ENCODE peak calls at places on chromosomes 12 and 14, in six cellular contexts. One of them, this sample, is unnamed.

GRCh38 chr12:10018390-10018789 is 8.0 kb downstream of the CLEC12B start:
- DNase-seq in right lobe of liver: no peak
- DNase-seq in body of pancreas: no peak
- DNase-seq in astrocyte of the spinal cord: no peak
- DNase-seq in GM12865: no peak
- DNase-seq in kidney epithelial cell: no peak
- DNase-seq in this sample: no peak

GRCh38 chr12:108955225-108955835 is 65.5 kb downstream of the SVOP start:
- DNase-seq in right lobe of liver: no peak
- DNase-seq in body of pancreas: peak
- DNase-seq in astrocyte of the spinal cord: peak
- DNase-seq in GM12865: no peak
- DNase-seq in kidney epithelial cell: peak
- DNase-seq in this sample: no peak

GRCh38 chr12:53989227-53990113 is 4.5 kb downstream of the HOXC10 start:
- DNase-seq in right lobe of liver: no peak
- DNase-seq in body of pancreas: no peak
- DNase-seq in astrocyte of the spinal cord: peak
- DNase-seq in GM12865: peak
- DNase-seq in kidney epithelial cell: no peak
- DNase-seq in this sample: peak

GRCh38 chr12:124827588-124828184 is 36.0 kb downstream of the SCARB1 start:
- DNase-seq in right lobe of liver: no peak
- DNase-seq in body of pancreas: no peak
- DNase-seq in astrocyte of the spinal cord: no peak
- DNase-seq in GM12865: peak
- DNase-seq in kidney epithelial cell: no peak
- DNase-seq in this sample: no peak

GRCh38 chr12:130424858-130425697 is 87.4 kb downstream of the PIWIL1 start:
- DNase-seq in right lobe of liver: no peak
- DNase-seq in body of pancreas: no peak
- DNase-seq in astrocyte of the spinal cord: no peak
- DNase-seq in GM12865: no peak
- DNase-seq in kidney epithelial cell: no peak
- DNase-seq in this sample: no peak

GRCh38 chr12:4117386-4118016 is 156.1 kb upstream of the CCND2 start:
- DNase-seq in right lobe of liver: no peak
- DNase-seq in body of pancreas: no peak
- DNase-seq in astrocyte of the spinal cord: no peak
- DNase-seq in GM12865: peak
- DNase-seq in kidney epithelial cell: no peak
- DNase-seq in this sample: no peak

GRCh38 chr12:31655208-31655607 is 4.3 kb upstream of the ETFBKMT start:
- DNase-seq in right lobe of liver: no peak
- DNase-seq in body of pancreas: no peak
- DNase-seq in astrocyte of the spinal cord: no peak
- DNase-seq in GM12865: no peak
- DNase-seq in kidney epithelial cell: no peak
- DNase-seq in this sample: no peak

GRCh38 chr14:71566276-71566675 is 366.0 kb upstream of the RGS6 start:
- DNase-seq in right lobe of liver: no peak
- DNase-seq in body of pancreas: no peak
- DNase-seq in astrocyte of the spinal cord: no peak
- DNase-seq in GM12865: peak
- DNase-seq in kidney epithelial cell: no peak
- DNase-seq in this sample: no peak

GRCh38 chr12:99983721-99984258 is 946 bp downstream of the ANKS1B start:
- DNase-seq in right lobe of liver: no peak
- DNase-seq in body of pancreas: no peak
- DNase-seq in astrocyte of the spinal cord: no peak
- DNase-seq in GM12865: no peak
- DNase-seq in kidney epithelial cell: no peak
- DNase-seq in this sample: no peak

GRCh38 chr12:22459872-22460490 is 84.4 kb downstream of the C2CD5 start:
- DNase-seq in right lobe of liver: no peak
- DNase-seq in body of pancreas: no peak
- DNase-seq in astrocyte of the spinal cord: peak
- DNase-seq in GM12865: peak
- DNase-seq in kidney epithelial cell: no peak
- DNase-seq in this sample: peak

GRCh38 chr12:75705749-75706719 is 194.6 kb upstream of the KRR1 start:
- DNase-seq in right lobe of liver: peak
- DNase-seq in body of pancreas: no peak
- DNase-seq in astrocyte of the spinal cord: peak
- DNase-seq in GM12865: no peak
- DNase-seq in kidney epithelial cell: peak
- DNase-seq in this sample: no peak

GRCh38 chr12:48758186-48758585 is 30.7 kb downstream of the ADCY6 start:
- DNase-seq in right lobe of liver: no peak
- DNase-seq in body of pancreas: no peak
- DNase-seq in astrocyte of the spinal cord: no peak
- DNase-seq in GM12865: no peak
- DNase-seq in kidney epithelial cell: no peak
- DNase-seq in this sample: no peak

DNA sequence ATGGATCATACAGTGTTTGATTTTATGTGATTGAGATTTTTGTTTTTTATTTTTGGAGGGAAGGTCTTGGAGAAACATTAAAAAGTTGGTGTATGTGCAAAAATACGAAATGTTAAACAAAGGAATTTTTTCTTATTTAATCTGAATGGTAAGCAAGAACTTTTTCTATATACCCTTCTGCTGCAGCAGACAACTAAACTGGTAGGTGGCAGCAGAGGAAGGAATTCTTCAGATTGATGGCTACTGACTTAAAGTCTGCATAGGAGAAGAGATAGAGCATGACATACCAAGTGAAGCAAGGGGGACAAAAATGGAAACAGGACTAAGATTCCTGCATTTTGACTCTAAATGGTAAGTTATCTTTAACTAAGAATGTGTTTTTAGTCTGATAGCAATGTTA is 42.0 kb upstream of the A2ML1 start:
- DNase-seq in right lobe of liver: no peak
- DNase-seq in body of pancreas: no peak
- DNase-seq in astrocyte of the spinal cord: peak
- DNase-seq in GM12865: peak
- DNase-seq in kidney epithelial cell: no peak
- DNase-seq in this sample: peak
- TF ChIP-seq CTCF in right lobe of liver: no peak
- TF ChIP-seq CTCF in body of pancreas: no peak
- TF ChIP-seq CTCF in astrocyte of the spinal cord: peak
- TF ChIP-seq CTCF in GM12865: peak
- TF ChIP-seq CTCF in kidney epithelial cell: peak
- TF ChIP-seq CTCF in this sample: no peak

GRCh38 chr12:55820679-55821078 is 2.8 kb downstream of the ORMDL2 start:
- DNase-seq in right lobe of liver: no peak
- DNase-seq in body of pancreas: no peak
- DNase-seq in astrocyte of the spinal cord: peak
- DNase-seq in GM12865: no peak
- DNase-seq in kidney epithelial cell: no peak
- DNase-seq in this sample: no peak
- TF ChIP-seq CTCF in right lobe of liver: no peak
- TF ChIP-seq CTCF in body of pancreas: no peak
- TF ChIP-seq CTCF in astrocyte of the spinal cord: peak
- TF ChIP-seq CTCF in GM12865: peak
- TF ChIP-seq CTCF in kidney epithelial cell: peak
- TF ChIP-seq CTCF in this sample: no peak

DNA sequence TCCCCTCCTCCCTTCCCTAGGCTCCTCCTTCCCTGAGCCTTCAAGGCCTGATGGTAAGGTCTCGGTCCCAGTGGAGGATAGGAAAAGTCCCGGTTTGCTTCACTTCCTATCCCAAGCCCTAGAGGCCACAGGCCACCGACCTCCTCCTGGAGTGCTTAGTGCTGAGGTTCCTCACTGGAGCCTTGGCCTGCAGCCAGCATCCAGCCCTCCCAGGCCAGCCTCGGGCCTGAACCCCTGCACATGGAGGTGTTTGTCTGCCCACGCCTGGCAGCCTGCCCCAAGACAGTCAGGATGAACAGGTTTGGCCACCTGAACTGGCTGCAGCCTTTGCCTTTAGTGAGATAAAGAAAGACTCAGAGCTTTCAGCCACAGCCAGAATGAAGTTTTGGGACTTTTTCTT is 15.8 kb upstream of the KRT7 start:
- DNase-seq in right lobe of liver: peak
- DNase-seq in body of pancreas: peak
- DNase-seq in astrocyte of the spinal cord: no peak
- DNase-seq in GM12865: no peak
- DNase-seq in kidney epithelial cell: no peak
- DNase-seq in this sample: peak
- TF ChIP-seq CTCF in right lobe of liver: no peak
- TF ChIP-seq CTCF in body of pancreas: no peak
- TF ChIP-seq CTCF in astrocyte of the spinal cord: no peak
- TF ChIP-seq CTCF in GM12865: no peak
- TF ChIP-seq CTCF in kidney epithelial cell: no peak
- TF ChIP-seq CTCF in this sample: no peak

DNA sequence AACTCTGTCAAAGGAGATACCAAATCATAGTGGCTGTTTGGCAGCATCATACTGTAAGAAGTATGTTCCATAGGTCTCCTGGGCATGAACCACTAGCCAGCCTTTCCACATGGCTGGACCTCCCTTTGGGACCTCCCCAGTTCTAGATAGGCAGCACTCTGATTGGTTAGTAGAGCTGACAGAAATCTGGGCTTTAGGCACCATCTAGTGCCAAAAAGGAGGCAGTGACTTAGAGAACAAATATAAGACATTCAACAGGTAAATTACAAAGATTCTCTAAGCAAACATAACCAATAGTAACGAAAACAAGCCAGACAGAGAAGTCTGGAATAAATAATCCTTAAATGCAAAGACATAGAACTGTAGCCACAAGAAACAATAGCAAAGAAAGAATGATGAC is 148.0 kb upstream of the PDE3A start:
- DNase-seq in right lobe of liver: no peak
- DNase-seq in body of pancreas: no peak
- DNase-seq in astrocyte of the spinal cord: peak
- DNase-seq in GM12865: peak
- DNase-seq in kidney epithelial cell: no peak
- DNase-seq in this sample: peak
- TF ChIP-seq CTCF in right lobe of liver: peak
- TF ChIP-seq CTCF in body of pancreas: no peak
- TF ChIP-seq CTCF in astrocyte of the spinal cord: peak
- TF ChIP-seq CTCF in GM12865: peak
- TF ChIP-seq CTCF in kidney epithelial cell: peak
- TF ChIP-seq CTCF in this sample: no peak

GRCh38 chr14:93002851-93003298 is 79.9 kb downstream of the CHGA start:
- DNase-seq in right lobe of liver: no peak
- DNase-seq in body of pancreas: no peak
- DNase-seq in astrocyte of the spinal cord: no peak
- DNase-seq in GM12865: no peak
- DNase-seq in kidney epithelial cell: no peak
- DNase-seq in this sample: no peak

GRCh38 chr14:93004699-93005082 is 81.7 kb downstream of the CHGA start:
- DNase-seq in right lobe of liver: no peak
- DNase-seq in body of pancreas: no peak
- DNase-seq in astrocyte of the spinal cord: no peak
- DNase-seq in GM12865: no peak
- DNase-seq in kidney epithelial cell: no peak
- DNase-seq in this sample: no peak

GRCh38 chr14:93003945-93004698 is 81.2 kb downstream of the CHGA start:
- DNase-seq in right lobe of liver: no peak
- DNase-seq in body of pancreas: no peak
- DNase-seq in astrocyte of the spinal cord: no peak
- DNase-seq in GM12865: no peak
- DNase-seq in kidney epithelial cell: no peak
- DNase-seq in this sample: no peak

GRCh38 chr14:92998957-92999356 is 76.0 kb downstream of the CHGA start:
- DNase-seq in right lobe of liver: no peak
- DNase-seq in body of pancreas: no peak
- DNase-seq in astrocyte of the spinal cord: no peak
- DNase-seq in GM12865: no peak
- DNase-seq in kidney epithelial cell: no peak
- DNase-seq in this sample: no peak

GRCh38 chr14:93002049-93002448 is 79.1 kb downstream of the CHGA start:
- DNase-seq in right lobe of liver: no peak
- DNase-seq in body of pancreas: no peak
- DNase-seq in astrocyte of the spinal cord: no peak
- DNase-seq in GM12865: no peak
- DNase-seq in kidney epithelial cell: no peak
- DNase-seq in this sample: no peak
- TF ChIP-seq CTCF in right lobe of liver: no peak
- TF ChIP-seq CTCF in body of pancreas: no peak
- TF ChIP-seq CTCF in astrocyte of the spinal cord: no peak
- TF ChIP-seq CTCF in GM12865: no peak
- TF ChIP-seq CTCF in kidney epithelial cell: no peak
- TF ChIP-seq CTCF in this sample: no peak

DNA sequence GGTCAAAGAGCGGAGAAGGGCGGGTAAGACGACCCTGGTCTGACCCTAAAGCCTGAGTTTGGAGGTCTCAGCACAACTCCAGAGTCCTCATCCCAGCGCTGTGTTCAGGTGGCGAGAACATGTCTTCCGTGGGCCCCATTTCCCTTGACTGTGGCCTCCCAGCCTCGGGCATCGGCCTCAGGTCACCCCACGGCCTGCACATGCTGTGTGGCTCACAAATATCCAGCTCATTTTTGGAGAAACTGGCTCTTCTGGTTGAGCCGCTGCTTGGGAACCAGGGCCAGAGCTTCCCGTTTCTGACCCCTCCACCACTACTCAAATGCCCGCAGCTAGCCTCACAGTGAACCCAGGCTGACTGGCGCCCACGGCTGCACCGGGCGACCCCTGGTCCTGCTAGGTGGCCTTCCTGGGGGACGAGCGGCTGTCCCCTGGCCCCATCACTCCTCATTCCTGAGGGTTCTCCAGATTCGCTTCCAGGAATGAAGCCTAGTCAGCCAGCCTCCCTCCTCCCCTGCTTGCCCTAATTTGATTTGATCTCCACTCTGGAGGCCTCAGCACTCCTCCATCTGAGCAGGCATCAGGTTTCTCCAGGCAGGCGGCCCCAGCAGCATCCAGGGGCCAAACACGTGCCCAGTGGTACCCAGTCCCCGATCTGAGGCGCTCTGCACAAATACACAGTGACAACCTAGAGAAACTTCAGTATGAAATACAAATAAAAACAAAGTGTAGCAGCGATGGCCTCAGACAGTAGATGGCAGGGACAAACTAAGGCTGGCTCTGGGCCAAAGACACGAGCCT is 4.7 kb downstream of the P2RX2 start:
- DNase-seq in right lobe of liver: no peak
- DNase-seq in body of pancreas: no peak
- DNase-seq in astrocyte of the spinal cord: no peak
- DNase-seq in GM12865: no peak
- DNase-seq in kidney epithelial cell: no peak
- DNase-seq in this sample: peak
- TF ChIP-seq CTCF in right lobe of liver: no peak
- TF ChIP-seq CTCF in body of pancreas: no peak
- TF ChIP-seq CTCF in astrocyte of the spinal cord: no peak
- TF ChIP-seq CTCF in GM12865: no peak
- TF ChIP-seq CTCF in kidney epithelial cell: no peak
- TF ChIP-seq CTCF in this sample: no peak

DNA sequence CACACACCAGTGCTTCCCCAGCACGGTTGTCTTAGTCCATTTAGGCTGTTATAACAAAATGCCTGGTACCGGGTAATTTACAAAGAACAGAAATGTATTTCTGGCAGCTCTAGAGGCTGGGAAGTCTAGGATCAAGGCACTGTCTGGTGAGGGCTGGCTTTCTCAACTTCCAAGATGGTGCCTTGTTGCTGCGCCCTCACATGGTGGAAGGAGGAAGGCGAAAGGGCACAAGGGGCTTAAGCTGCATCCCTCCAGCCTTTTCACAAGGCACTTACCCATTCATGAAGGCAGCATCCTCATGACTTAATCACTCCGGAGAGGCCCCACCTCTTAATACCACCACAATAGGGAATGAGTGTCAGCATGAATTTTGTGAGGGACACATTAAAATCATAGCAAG is 155.5 kb downstream of the SLC15A5 start:
- DNase-seq in right lobe of liver: no peak
- DNase-seq in body of pancreas: no peak
- DNase-seq in astrocyte of the spinal cord: no peak
- DNase-seq in GM12865: no peak
- DNase-seq in kidney epithelial cell: no peak
- DNase-seq in this sample: no peak
- TF ChIP-seq CTCF in right lobe of liver: no peak
- TF ChIP-seq CTCF in body of pancreas: no peak
- TF ChIP-seq CTCF in astrocyte of the spinal cord: no peak
- TF ChIP-seq CTCF in GM12865: no peak
- TF ChIP-seq CTCF in kidney epithelial cell: peak
- TF ChIP-seq CTCF in this sample: no peak

This sample was measured in Calu3.